ENCODE peak calls at places on chromosomes 5 and 9, in seven cellular contexts. Z is iris pigment epithelial cell; A is hepatic stellate cell; N is OCI-M1; H is activated T-cell treated with anti-CD3 and anti-CD28 coated beads, Interleukin-2, amount 50 U/mL, for 72 hours; T is activated CD4-positive, CD25-positive, alpha-beta regulatory T cell; Y is stimulated activated CD4-positive, alpha-beta T cell treated with anti-CD3 and anti-CD28 coated beads, Interleukin-12 subunit alpha, Interleukin-12 subunit beta, amount 100 ng/mL, for 48 hours. K is an unnamed sample.

GRCh38 chr9:13728917-13729811 is 449.7 kb upstream of the MPDZ start:
- DNase-seq in Z (peak; percentile 63), A (no peak), N (no peak), H (no peak), T (no peak), Y (no peak), K (no peak)

GRCh38 chr9:89154651-89155336 is 23.8 kb downstream of the SHC3 start:
- DNase-seq in Z (peak; percentile 92), A (peak; percentile 63), N (peak; percentile 58), H (peak; percentile 39), T (no peak), Y (peak; percentile 8), K (no peak)

GRCh38 chr9:5510360-5510931 is at the start of gene PDCD1LG2:
- DNase-seq in Z (peak; percentile 84), A (peak; percentile 37), N (peak; percentile 98), H (peak; percentile 70), T (no peak), Y (peak; percentile 48), K (no peak)

GRCh38 chr5:175588709-175589429 is 69.0 kb upstream of the HRH2 start:
- DNase-seq in Z (no peak), A (no peak), N (no peak), H (no peak), T (no peak), Y (no peak), K (no peak)

GRCh38 chr5:9431496-9432258 is 114.2 kb downstream of the SEMA5A start:
- DNase-seq in Z (peak; percentile 37), A (no peak), N (no peak), H (no peak), T (no peak), Y (no peak), K (no peak)

GRCh38 chr5:53430618-53431252 is 49.7 kb upstream of the FST start:
- DNase-seq in Z (peak; percentile 77), A (peak; percentile 34), N (peak; percentile 76), H (no peak), T (no peak), Y (no peak), K (no peak)

GRCh38 chr9:79143211-79143610 is 428.6 kb upstream of the TLE4 start:
- DNase-seq in Z (peak; percentile 15), A (no peak), N (no peak), H (no peak), T (no peak), Y (no peak), K (no peak)

GRCh38 chr5:5536871-5537270 is 114.4 kb downstream of the ICE1 start:
- DNase-seq in Z (no peak), A (no peak), N (no peak), H (no peak), T (no peak), Y (no peak), K (no peak)

GRCh38 chr9:80492221-80492620 is 920.5 kb downstream of the TLE4 start:
- DNase-seq in Z (peak; percentile 73), A (no peak), N (no peak), H (no peak), T (no peak), Y (no peak), K (no peak)

GRCh38 chr5:14900661-14901461 is 29.3 kb upstream of the ANKH start:
- DNase-seq in Z (peak; percentile 61), A (peak; percentile 63), N (no peak), H (no peak), T (no peak), Y (no peak), K (no peak)